ENCODE peak calls at places on chromosomes 11 and 22, in nine cellular contexts. One of them, this sample, is unnamed.

GRCh38 chr11:34599406-34599901 is 21.4 kb upstream of the EHF start:
- DNase-seq in right atrium auricular region: no peak
- DNase-seq in heart right ventricle: no peak
- DNase-seq in cardiac muscle cell: no peak
- DNase-seq in HL-60: no peak
- DNase-seq in coronary artery: no peak
- DNase-seq in pancreas: no peak
- DNase-seq in thoracic aorta: no peak
- DNase-seq in tibial artery: no peak
- DNase-seq in this sample: no peak

GRCh38 chr22:47547239-47547661 is 784.8 kb downstream of the TBC1D22A start:
- DNase-seq in tibial artery: no peak
- DNase-seq in thoracic aorta: no peak
- DNase-seq in coronary artery: no peak
- DNase-seq in right atrium auricular region: peak
- DNase-seq in cardiac muscle cell: no peak
- DNase-seq in HL-60: no peak
- DNase-seq in heart right ventricle: no peak
- DNase-seq in pancreas: no peak
- DNase-seq in this sample: no peak

GRCh38 chr11:111173221-111173620 is 72.3 kb upstream of the POU2AF2 start:
- DNase-seq in coronary artery: no peak
- DNase-seq in right atrium auricular region: no peak
- DNase-seq in heart right ventricle: no peak
- DNase-seq in pancreas: no peak
- DNase-seq in tibial artery: no peak
- DNase-seq in cardiac muscle cell: no peak
- DNase-seq in thoracic aorta: no peak
- DNase-seq in HL-60: no peak
- DNase-seq in this sample: no peak

GRCh38 chr22:32796865-32797573 is 4.5 kb upstream of the TIMP3 start:
- DNase-seq in cardiac muscle cell: peak
- DNase-seq in tibial artery: peak
- DNase-seq in coronary artery: peak
- DNase-seq in thoracic aorta: peak
- DNase-seq in HL-60: peak
- DNase-seq in heart right ventricle: peak
- DNase-seq in right atrium auricular region: peak
- DNase-seq in pancreas: peak
- DNase-seq in this sample: peak

GRCh38 chr11:96794152-96794551 is 404.3 kb downstream of the JRKL start:
- DNase-seq in HL-60: no peak
- DNase-seq in coronary artery: no peak
- DNase-seq in cardiac muscle cell: no peak
- DNase-seq in pancreas: no peak
- DNase-seq in thoracic aorta: no peak
- DNase-seq in heart right ventricle: no peak
- DNase-seq in right atrium auricular region: no peak
- DNase-seq in tibial artery: no peak
- DNase-seq in this sample: no peak

GRCh38 chr22:46971141-46971775 is 208.8 kb downstream of the TBC1D22A start:
- DNase-seq in HL-60: no peak
- DNase-seq in thoracic aorta: no peak
- DNase-seq in right atrium auricular region: peak
- DNase-seq in pancreas: peak
- DNase-seq in cardiac muscle cell: peak
- DNase-seq in heart right ventricle: peak
- DNase-seq in coronary artery: peak
- DNase-seq in tibial artery: no peak
- DNase-seq in this sample: peak

GRCh38 chr11:46264030-46264429 is 13.4 kb upstream of the CREB3L1 start:
- DNase-seq in right atrium auricular region: no peak
- DNase-seq in coronary artery: no peak
- DNase-seq in thoracic aorta: no peak
- DNase-seq in heart right ventricle: no peak
- DNase-seq in HL-60: no peak
- DNase-seq in cardiac muscle cell: no peak
- DNase-seq in pancreas: no peak
- DNase-seq in tibial artery: no peak
- DNase-seq in this sample: no peak

GRCh38 chr11:124612045-124612444 is 817 bp downstream of the PANX3 start:
- DNase-seq in heart right ventricle: no peak
- DNase-seq in thoracic aorta: no peak
- DNase-seq in right atrium auricular region: no peak
- DNase-seq in cardiac muscle cell: no peak
- DNase-seq in tibial artery: no peak
- DNase-seq in coronary artery: no peak
- DNase-seq in pancreas: no peak
- DNase-seq in HL-60: no peak
- DNase-seq in this sample: no peak

GRCh38 chr22:24331468-24332440 is 61.1 kb downstream of the SPECC1L start:
- DNase-seq in heart right ventricle: no peak
- DNase-seq in coronary artery: no peak
- DNase-seq in HL-60: no peak
- DNase-seq in thoracic aorta: no peak
- DNase-seq in cardiac muscle cell: no peak
- DNase-seq in tibial artery: no peak
- DNase-seq in right atrium auricular region: no peak
- DNase-seq in pancreas: no peak
- DNase-seq in this sample: no peak

GRCh38 chr22:28019360-28019759 is 100.3 kb upstream of the PITPNB start:
- DNase-seq in coronary artery: no peak
- DNase-seq in thoracic aorta: no peak
- DNase-seq in heart right ventricle: no peak
- DNase-seq in cardiac muscle cell: no peak
- DNase-seq in right atrium auricular region: no peak
- DNase-seq in pancreas: peak
- DNase-seq in HL-60: no peak
- DNase-seq in tibial artery: peak
- DNase-seq in this sample: peak

GRCh38 chr11:108933630-108934029 is 268.8 kb downstream of the DDX10 start:
- DNase-seq in right atrium auricular region: no peak
- DNase-seq in pancreas: no peak
- DNase-seq in HL-60: no peak
- DNase-seq in heart right ventricle: no peak
- DNase-seq in thoracic aorta: no peak
- DNase-seq in cardiac muscle cell: no peak
- DNase-seq in coronary artery: no peak
- DNase-seq in tibial artery: no peak
- DNase-seq in this sample: no peak

GRCh38 chr11:111120221-111120620 is 125.3 kb upstream of the POU2AF2 start:
- DNase-seq in pancreas: no peak
- DNase-seq in right atrium auricular region: no peak
- DNase-seq in coronary artery: no peak
- DNase-seq in HL-60: no peak
- DNase-seq in cardiac muscle cell: no peak
- DNase-seq in tibial artery: peak
- DNase-seq in thoracic aorta: no peak
- DNase-seq in heart right ventricle: peak
- DNase-seq in this sample: no peak

GRCh38 chr11:3950996-3951662 is 95.7 kb downstream of the STIM1 start:
- DNase-seq in coronary artery: no peak
- DNase-seq in thoracic aorta: no peak
- DNase-seq in heart right ventricle: no peak
- DNase-seq in HL-60: no peak
- DNase-seq in right atrium auricular region: no peak
- DNase-seq in pancreas: no peak
- DNase-seq in tibial artery: no peak
- DNase-seq in cardiac muscle cell: peak
- DNase-seq in this sample: no peak

GRCh38 chr11:68354181-68354872 is 41.9 kb downstream of the LRP5 start:
- DNase-seq in cardiac muscle cell: no peak
- DNase-seq in pancreas: peak
- DNase-seq in coronary artery: peak
- DNase-seq in right atrium auricular region: peak
- DNase-seq in HL-60: no peak
- DNase-seq in tibial artery: peak
- DNase-seq in thoracic aorta: peak
- DNase-seq in heart right ventricle: peak
- DNase-seq in this sample: peak

GRCh38 chr11:59614277-59615131 is 1.1 kb downstream of the OSBP start:
- DNase-seq in coronary artery: no peak
- DNase-seq in heart right ventricle: no peak
- DNase-seq in HL-60: no peak
- DNase-seq in cardiac muscle cell: no peak
- DNase-seq in thoracic aorta: no peak
- DNase-seq in pancreas: no peak
- DNase-seq in tibial artery: no peak
- DNase-seq in right atrium auricular region: no peak
- DNase-seq in this sample: no peak

GRCh38 chr11:29554000-29554399 is 462.8 kb downstream of the KCNA4 start:
- DNase-seq in HL-60: no peak
- DNase-seq in thoracic aorta: no peak
- DNase-seq in tibial artery: no peak
- DNase-seq in heart right ventricle: no peak
- DNase-seq in pancreas: no peak
- DNase-seq in coronary artery: no peak
- DNase-seq in right atrium auricular region: no peak
- DNase-seq in cardiac muscle cell: no peak
- DNase-seq in this sample: no peak

GRCh38 chr11:16818284-16818683 is 79.8 kb downstream of the C11orf58 start:
- DNase-seq in right atrium auricular region: no peak
- DNase-seq in heart right ventricle: no peak
- DNase-seq in pancreas: no peak
- DNase-seq in HL-60: no peak
- DNase-seq in tibial artery: no peak
- DNase-seq in cardiac muscle cell: no peak
- DNase-seq in coronary artery: no peak
- DNase-seq in thoracic aorta: no peak
- DNase-seq in this sample: no peak

DNA sequence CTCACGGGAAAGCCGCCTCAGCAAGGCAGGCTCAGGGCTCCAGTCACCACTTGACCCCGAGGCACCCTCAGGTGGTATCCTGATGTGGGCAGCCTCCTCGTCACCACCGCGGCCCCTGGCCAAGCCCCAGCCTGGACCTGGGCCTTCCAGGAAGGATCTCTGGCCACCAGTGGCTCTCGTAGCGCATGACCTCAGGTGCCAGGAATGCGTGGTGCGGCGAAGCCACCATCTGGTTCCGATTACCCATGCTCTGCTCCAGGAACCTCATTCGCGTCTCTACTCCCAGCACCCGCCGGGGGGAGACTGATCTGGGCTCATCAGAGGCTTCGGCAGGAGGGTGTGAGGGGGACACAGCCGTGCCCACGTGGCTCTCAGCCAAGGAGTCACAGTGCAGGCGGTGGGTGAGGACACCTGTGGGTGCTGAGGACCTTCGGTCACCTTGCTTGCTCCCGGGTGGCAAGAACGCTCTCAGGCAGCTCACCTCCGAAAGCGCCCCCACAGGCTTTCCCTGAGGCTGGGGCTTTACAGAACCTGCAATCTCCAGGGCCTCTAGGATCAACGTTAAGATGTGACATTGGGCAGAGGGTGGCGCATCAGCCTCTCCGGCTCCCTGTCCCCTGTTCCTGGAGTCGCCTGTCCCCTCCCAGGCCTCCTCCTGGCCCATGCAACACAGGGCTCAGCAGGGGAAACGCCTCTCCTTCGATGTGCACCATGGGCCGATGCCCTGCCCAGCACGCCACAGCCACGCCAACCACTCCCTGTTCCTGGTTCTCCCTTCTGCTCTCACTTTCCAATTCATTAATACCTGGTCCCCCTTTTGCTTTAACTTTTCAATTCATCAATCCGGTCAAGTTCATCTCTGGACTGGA is 39.0 kb downstream of the TBX1 start:
- DNase-seq in thoracic aorta: peak
- DNase-seq in heart right ventricle: peak
- DNase-seq in right atrium auricular region: no peak
- DNase-seq in cardiac muscle cell: no peak
- DNase-seq in coronary artery: no peak
- DNase-seq in pancreas: no peak
- DNase-seq in tibial artery: peak
- DNase-seq in HL-60: no peak
- DNase-seq in this sample: peak
- H3K27ac ChIP-seq in thoracic aorta: no peak
- H3K27ac ChIP-seq in heart right ventricle: no peak
- H3K27ac ChIP-seq in right atrium auricular region: no peak
- H3K27ac ChIP-seq in cardiac muscle cell: no peak
- H3K27ac ChIP-seq in coronary artery: no peak
- H3K27ac ChIP-seq in pancreas: no peak
- H3K27ac ChIP-seq in tibial artery: no peak
- H3K27ac ChIP-seq in HL-60: no peak
- H3K27ac ChIP-seq in this sample: no peak

GRCh38 chr11:114163830-114164401 is 104.4 kb downstream of the ZBTB16 start:
- DNase-seq in pancreas: no peak
- DNase-seq in coronary artery: no peak
- DNase-seq in cardiac muscle cell: no peak
- DNase-seq in HL-60: peak
- DNase-seq in right atrium auricular region: peak
- DNase-seq in thoracic aorta: no peak
- DNase-seq in heart right ventricle: no peak
- DNase-seq in tibial artery: peak
- DNase-seq in this sample: peak
- H3K27ac ChIP-seq in pancreas: peak
- H3K27ac ChIP-seq in coronary artery: peak
- H3K27ac ChIP-seq in cardiac muscle cell: no peak
- H3K27ac ChIP-seq in HL-60: peak
- H3K27ac ChIP-seq in right atrium auricular region: peak
- H3K27ac ChIP-seq in thoracic aorta: peak
- H3K27ac ChIP-seq in heart right ventricle: peak
- H3K27ac ChIP-seq in tibial artery: peak
- H3K27ac ChIP-seq in this sample: peak

GRCh38 chr22:37953437-37954179 is at the start of the genes C22orf23 and POLR2F:
- DNase-seq in right atrium auricular region: peak
- DNase-seq in thoracic aorta: peak
- DNase-seq in pancreas: peak
- DNase-seq in HL-60: peak
- DNase-seq in cardiac muscle cell: peak
- DNase-seq in heart right ventricle: peak
- DNase-seq in coronary artery: peak
- DNase-seq in tibial artery: peak
- DNase-seq in this sample: peak

GRCh38 chr22:37957232-37957631 is 3.7 kb downstream of the POLR2F start:
- DNase-seq in tibial artery: no peak
- DNase-seq in coronary artery: no peak
- DNase-seq in heart right ventricle: no peak
- DNase-seq in HL-60: no peak
- DNase-seq in cardiac muscle cell: no peak
- DNase-seq in thoracic aorta: no peak
- DNase-seq in pancreas: no peak
- DNase-seq in right atrium auricular region: no peak
- DNase-seq in this sample: no peak

GRCh38 chr22:37953062-37953436 is 352 bp downstream of the C22orf23 start:
- DNase-seq in HL-60: peak
- DNase-seq in right atrium auricular region: peak
- DNase-seq in tibial artery: no peak
- DNase-seq in cardiac muscle cell: no peak
- DNase-seq in heart right ventricle: no peak
- DNase-seq in thoracic aorta: no peak
- DNase-seq in pancreas: peak
- DNase-seq in coronary artery: no peak
- DNase-seq in this sample: no peak

GRCh38 chr22:37951305-37951704 is 2.1 kb downstream of the C22orf23 start:
- DNase-seq in cardiac muscle cell: no peak
- DNase-seq in pancreas: no peak
- DNase-seq in HL-60: no peak
- DNase-seq in tibial artery: no peak
- DNase-seq in thoracic aorta: no peak
- DNase-seq in heart right ventricle: no peak
- DNase-seq in coronary artery: no peak
- DNase-seq in right atrium auricular region: no peak
- DNase-seq in this sample: no peak
- H3K27ac ChIP-seq in cardiac muscle cell: no peak
- H3K27ac ChIP-seq in pancreas: no peak
- H3K27ac ChIP-seq in HL-60: no peak
- H3K27ac ChIP-seq in tibial artery: no peak
- H3K27ac ChIP-seq in thoracic aorta: no peak
- H3K27ac ChIP-seq in heart right ventricle: no peak
- H3K27ac ChIP-seq in coronary artery: no peak
- H3K27ac ChIP-seq in right atrium auricular region: no peak
- H3K27ac ChIP-seq in this sample: no peak

GRCh38 chr11:22733433-22733832 is 67.0 kb downstream of the GAS2 start:
- DNase-seq in coronary artery: no peak
- DNase-seq in pancreas: no peak
- DNase-seq in thoracic aorta: no peak
- DNase-seq in tibial artery: no peak
- DNase-seq in heart right ventricle: no peak
- DNase-seq in right atrium auricular region: no peak
- DNase-seq in HL-60: no peak
- DNase-seq in cardiac muscle cell: no peak
- DNase-seq in this sample: no peak
- H3K27ac ChIP-seq in coronary artery: no peak
- H3K27ac ChIP-seq in pancreas: no peak
- H3K27ac ChIP-seq in thoracic aorta: no peak
- H3K27ac ChIP-seq in tibial artery: no peak
- H3K27ac ChIP-seq in heart right ventricle: no peak
- H3K27ac ChIP-seq in right atrium auricular region: peak
- H3K27ac ChIP-seq in HL-60: no peak
- H3K27ac ChIP-seq in cardiac muscle cell: no peak
- H3K27ac ChIP-seq in this sample: no peak

This sample was measured in left ventricle myocardium inferior.